ENCODE peak calls at places on chromosome 17, in eight cellular contexts. One of them, this sample, is unnamed.

GRCh38 chr17:79747508-79748295 is 17.0 kb downstream of the ENPP7 start:
- DNase-seq in heart right ventricle: no peak
- DNase-seq in IMR-90: no peak
- DNase-seq in mucosa of descending colon: peak
- DNase-seq in epithelial cell of esophagus: no peak
- DNase-seq in neural progenitor cell: peak
- DNase-seq in pancreas: no peak
- DNase-seq in uterus: no peak
- DNase-seq in this sample: no peak

GRCh38 chr17:79388556-79389295 is 222.1 kb downstream of the RBFOX3 start:
- DNase-seq in heart right ventricle: peak
- DNase-seq in IMR-90: peak
- DNase-seq in mucosa of descending colon: no peak
- DNase-seq in epithelial cell of esophagus: peak
- DNase-seq in neural progenitor cell: peak
- DNase-seq in pancreas: peak
- DNase-seq in uterus: no peak
- DNase-seq in this sample: peak

GRCh38 chr17:64269687-64270649 is 6.9 kb upstream of the TEX2 start:
- DNase-seq in heart right ventricle: no peak
- DNase-seq in IMR-90: no peak
- DNase-seq in mucosa of descending colon: no peak
- DNase-seq in epithelial cell of esophagus: no peak
- DNase-seq in neural progenitor cell: peak
- DNase-seq in pancreas: no peak
- DNase-seq in uterus: no peak
- DNase-seq in this sample: no peak

GRCh38 chr17:76726766-76727718 is at the start of gene METTL23:
- DNase-seq in heart right ventricle: peak
- DNase-seq in IMR-90: peak
- DNase-seq in mucosa of descending colon: peak
- DNase-seq in epithelial cell of esophagus: peak
- DNase-seq in neural progenitor cell: peak
- DNase-seq in pancreas: peak
- DNase-seq in uterus: peak
- DNase-seq in this sample: peak

GRCh38 chr17:5508855-5509254 is 22.5 kb downstream of the MIS12 start:
- DNase-seq in heart right ventricle: no peak
- DNase-seq in IMR-90: peak
- DNase-seq in mucosa of descending colon: no peak
- DNase-seq in epithelial cell of esophagus: peak
- DNase-seq in neural progenitor cell: peak
- DNase-seq in pancreas: no peak
- DNase-seq in uterus: no peak
- DNase-seq in this sample: peak

GRCh38 chr17:28612531-28612930 is 1.5 kb downstream of the RSKR start:
- DNase-seq in heart right ventricle: no peak
- DNase-seq in IMR-90: no peak
- DNase-seq in mucosa of descending colon: no peak
- DNase-seq in epithelial cell of esophagus: no peak
- DNase-seq in neural progenitor cell: no peak
- DNase-seq in pancreas: no peak
- DNase-seq in uterus: no peak
- DNase-seq in this sample: no peak

GRCh38 chr17:66625321-66625767 is 209.6 kb upstream of the CACNG5 start:
- DNase-seq in heart right ventricle: no peak
- DNase-seq in IMR-90: peak
- DNase-seq in mucosa of descending colon: no peak
- DNase-seq in epithelial cell of esophagus: peak
- DNase-seq in neural progenitor cell: peak
- DNase-seq in pancreas: no peak
- DNase-seq in uterus: no peak
- DNase-seq in this sample: peak

GRCh38 chr17:2084766-2085647 is 30.1 kb downstream of the HIC1 start:
- DNase-seq in heart right ventricle: peak
- DNase-seq in IMR-90: peak
- DNase-seq in mucosa of descending colon: peak
- DNase-seq in epithelial cell of esophagus: peak
- DNase-seq in neural progenitor cell: no peak
- DNase-seq in pancreas: no peak
- DNase-seq in uterus: peak
- DNase-seq in this sample: peak

GRCh38 chr17:8681175-8681949 is 50.8 kb upstream of the MYH10 start:
- DNase-seq in heart right ventricle: peak
- DNase-seq in IMR-90: peak
- DNase-seq in mucosa of descending colon: no peak
- DNase-seq in epithelial cell of esophagus: no peak
- DNase-seq in neural progenitor cell: no peak
- DNase-seq in pancreas: no peak
- DNase-seq in uterus: peak
- DNase-seq in this sample: peak

GRCh38 chr17:47978324-47978723 is 7.4 kb downstream of the CDK5RAP3 start:
- DNase-seq in heart right ventricle: peak
- DNase-seq in IMR-90: peak
- DNase-seq in mucosa of descending colon: no peak
- DNase-seq in epithelial cell of esophagus: peak
- DNase-seq in neural progenitor cell: peak
- DNase-seq in pancreas: no peak
- DNase-seq in uterus: peak
- DNase-seq in this sample: peak

GRCh38 chr17:78507526-78507925 is 69.7 kb downstream of the DNAH17 start:
- DNase-seq in heart right ventricle: no peak
- DNase-seq in IMR-90: no peak
- DNase-seq in mucosa of descending colon: no peak
- DNase-seq in epithelial cell of esophagus: no peak
- DNase-seq in neural progenitor cell: no peak
- DNase-seq in pancreas: no peak
- DNase-seq in uterus: no peak
- DNase-seq in this sample: no peak

GRCh38 chr17:35841505-35841904 is 27.2 kb downstream of the HEATR9 start:
- DNase-seq in heart right ventricle: no peak
- DNase-seq in IMR-90: peak
- DNase-seq in mucosa of descending colon: no peak
- DNase-seq in epithelial cell of esophagus: peak
- DNase-seq in neural progenitor cell: no peak
- DNase-seq in pancreas: no peak
- DNase-seq in uterus: no peak
- DNase-seq in this sample: no peak

GRCh38 chr17:17751489-17751995 is 70.3 kb downstream of the RAI1 start:
- DNase-seq in heart right ventricle: no peak
- DNase-seq in IMR-90: no peak
- DNase-seq in mucosa of descending colon: no peak
- DNase-seq in epithelial cell of esophagus: no peak
- DNase-seq in neural progenitor cell: no peak
- DNase-seq in pancreas: no peak
- DNase-seq in uterus: no peak
- DNase-seq in this sample: no peak

GRCh38 chr17:17413215-17413792 is 63.5 kb upstream of the MED9 start:
- DNase-seq in heart right ventricle: no peak
- DNase-seq in IMR-90: no peak
- DNase-seq in mucosa of descending colon: no peak
- DNase-seq in epithelial cell of esophagus: peak
- DNase-seq in neural progenitor cell: no peak
- DNase-seq in pancreas: no peak
- DNase-seq in uterus: no peak
- DNase-seq in this sample: no peak

GRCh38 chr17:73624496-73624988 is 19.7 kb downstream of the SDK2 start:
- DNase-seq in heart right ventricle: no peak
- DNase-seq in IMR-90: no peak
- DNase-seq in mucosa of descending colon: peak
- DNase-seq in epithelial cell of esophagus: peak
- DNase-seq in neural progenitor cell: no peak
- DNase-seq in pancreas: no peak
- DNase-seq in uterus: no peak
- DNase-seq in this sample: no peak

GRCh38 chr17:18360518-18360917 is 2.8 kb downstream of the SHMT1 start:
- DNase-seq in heart right ventricle: no peak
- DNase-seq in IMR-90: no peak
- DNase-seq in mucosa of descending colon: no peak
- DNase-seq in epithelial cell of esophagus: no peak
- DNase-seq in neural progenitor cell: no peak
- DNase-seq in pancreas: no peak
- DNase-seq in uterus: no peak
- DNase-seq in this sample: no peak

GRCh38 chr17:33334703-33335102 is 41.6 kb upstream of the ASIC2 start:
- DNase-seq in heart right ventricle: no peak
- DNase-seq in IMR-90: no peak
- DNase-seq in mucosa of descending colon: no peak
- DNase-seq in epithelial cell of esophagus: peak
- DNase-seq in neural progenitor cell: no peak
- DNase-seq in pancreas: no peak
- DNase-seq in uterus: no peak
- DNase-seq in this sample: no peak

DNA sequence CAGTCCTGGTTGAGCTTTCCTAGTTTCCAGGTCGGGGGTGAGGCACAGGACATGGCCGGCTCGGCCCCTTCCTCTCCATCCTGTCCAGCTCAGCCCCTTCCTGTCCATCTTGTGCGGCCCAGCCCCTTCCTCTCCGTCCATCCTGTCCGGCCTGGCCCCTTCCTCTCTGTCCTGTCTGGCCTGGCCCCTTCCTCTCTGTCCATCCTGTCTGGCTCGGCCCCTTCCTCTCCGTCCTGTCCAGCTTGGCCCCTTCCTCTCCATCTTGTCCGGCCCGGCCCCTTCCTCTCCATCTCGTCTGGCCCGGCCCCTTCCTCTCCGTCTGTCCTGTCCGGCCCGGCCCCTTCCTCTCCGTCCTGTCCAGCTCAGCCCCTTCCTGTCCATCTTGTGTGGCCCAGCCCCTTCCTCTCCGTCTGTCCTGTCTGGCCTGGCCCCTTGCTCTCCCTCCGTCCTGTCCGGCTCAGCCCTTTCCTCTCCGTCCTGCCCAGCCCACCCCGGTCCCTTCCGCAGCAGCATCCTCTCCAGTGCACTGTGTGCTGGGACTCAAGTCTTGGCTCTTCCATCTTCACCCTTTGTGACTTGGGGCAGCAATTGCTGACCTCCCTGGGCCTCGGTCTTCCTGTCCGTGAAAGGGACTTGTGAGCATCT is 5.5 kb upstream of the ZNF750 start:
- DNase-seq in heart right ventricle: peak
- DNase-seq in IMR-90: no peak
- DNase-seq in mucosa of descending colon: no peak
- DNase-seq in epithelial cell of esophagus: no peak
- DNase-seq in neural progenitor cell: no peak
- DNase-seq in pancreas: no peak
- DNase-seq in uterus: peak
- DNase-seq in this sample: no peak
- H3K4me3 ChIP-seq in heart right ventricle: peak
- H3K4me3 ChIP-seq in IMR-90: no peak
- H3K4me3 ChIP-seq in mucosa of descending colon: no peak
- H3K4me3 ChIP-seq in epithelial cell of esophagus: no peak
- H3K4me3 ChIP-seq in neural progenitor cell: no peak
- H3K4me3 ChIP-seq in pancreas: no peak
- H3K4me3 ChIP-seq in uterus: no peak
- H3K4me3 ChIP-seq in this sample: no peak

DNA sequence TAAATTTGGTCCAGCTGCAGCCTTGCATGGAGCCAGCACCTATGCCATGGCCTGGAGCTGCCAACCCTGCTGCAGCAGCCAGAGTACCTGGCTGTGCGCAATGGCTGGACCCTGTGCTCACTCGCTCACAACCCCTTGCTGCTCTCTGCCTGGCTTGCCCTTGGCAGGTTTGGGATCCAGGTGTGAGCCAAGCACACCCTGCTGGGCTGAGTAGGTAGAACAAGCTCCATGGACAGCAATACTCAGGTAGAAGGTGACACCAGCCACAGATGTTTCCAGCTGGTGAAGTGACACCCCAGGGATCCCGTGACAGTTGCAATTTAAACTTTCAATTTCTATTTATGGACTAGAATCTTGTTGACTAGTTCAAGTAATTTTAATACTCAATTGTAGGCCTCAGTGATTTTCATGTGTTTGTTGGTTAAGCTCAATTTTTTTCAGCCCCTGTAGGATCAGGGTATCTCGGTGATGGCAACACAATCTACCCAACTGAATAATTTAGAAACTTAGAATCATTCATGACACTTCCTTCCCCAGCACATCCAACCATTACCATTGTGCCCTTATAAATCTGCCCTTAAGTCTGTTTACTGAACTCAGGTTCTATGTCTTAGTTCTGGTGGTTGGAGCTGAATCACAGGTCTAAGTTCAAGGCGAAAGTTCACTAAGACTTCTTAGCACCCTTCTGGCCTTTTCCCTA is 480.0 kb downstream of the PMP22 start:
- DNase-seq in heart right ventricle: no peak
- DNase-seq in IMR-90: no peak
- DNase-seq in mucosa of descending colon: no peak
- DNase-seq in epithelial cell of esophagus: peak
- DNase-seq in neural progenitor cell: no peak
- DNase-seq in pancreas: no peak
- DNase-seq in uterus: no peak
- DNase-seq in this sample: no peak
- TF ChIP-seq CTCF in heart right ventricle: no peak
- TF ChIP-seq CTCF in IMR-90: no peak
- TF ChIP-seq CTCF in mucosa of descending colon: no peak
- TF ChIP-seq CTCF in epithelial cell of esophagus: peak
- TF ChIP-seq CTCF in neural progenitor cell: no peak
- TF ChIP-seq CTCF in pancreas: no peak
- TF ChIP-seq CTCF in uterus: no peak
- TF ChIP-seq CTCF in this sample: no peak

DNA sequence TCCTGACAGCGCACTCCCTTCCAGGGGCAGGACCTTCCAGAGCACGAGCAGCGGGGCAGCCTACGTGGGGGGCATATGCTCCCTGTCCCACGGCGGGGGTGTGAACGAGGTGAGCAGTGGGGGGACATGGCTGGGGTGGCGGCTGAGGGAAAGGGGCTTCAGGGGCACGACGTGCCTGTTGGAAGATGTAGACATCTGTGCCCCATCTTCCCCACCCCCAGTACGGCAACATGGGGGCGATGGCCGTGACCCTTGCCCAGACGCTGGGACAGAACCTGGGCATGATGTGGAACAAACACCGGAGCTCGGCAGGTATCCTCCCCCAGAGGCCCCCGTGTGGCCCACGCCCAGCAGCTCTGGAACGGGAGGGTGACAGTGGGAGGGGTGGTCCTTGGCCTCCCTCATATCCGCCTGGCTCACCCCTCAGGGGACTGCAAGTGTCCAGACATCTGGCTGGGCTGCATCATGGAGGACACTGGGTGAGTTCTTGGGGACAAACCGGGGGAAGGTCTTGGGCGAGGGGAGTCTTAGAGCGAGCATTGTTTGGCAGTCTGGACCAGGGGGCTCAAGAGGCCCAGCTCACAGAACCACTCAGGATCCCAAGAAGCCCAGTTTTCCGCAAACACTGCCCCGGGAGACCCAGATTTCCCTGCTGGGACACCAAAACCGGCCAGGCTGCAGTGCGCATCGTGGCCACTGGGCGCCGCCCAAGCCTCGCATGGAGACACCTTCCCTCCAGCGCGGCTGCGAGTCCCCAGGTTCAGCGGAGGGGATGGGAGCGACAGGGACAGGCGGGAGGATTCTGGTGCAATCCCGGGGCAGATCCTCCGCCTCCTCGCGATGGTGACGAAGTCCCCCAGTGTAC is 15.7 kb downstream of the ADAM11 start:
- DNase-seq in heart right ventricle: peak
- DNase-seq in IMR-90: peak
- DNase-seq in mucosa of descending colon: peak
- DNase-seq in epithelial cell of esophagus: peak
- DNase-seq in neural progenitor cell: peak
- DNase-seq in pancreas: peak
- DNase-seq in uterus: peak
- DNase-seq in this sample: peak
- H3K4me3 ChIP-seq in heart right ventricle: peak
- H3K4me3 ChIP-seq in IMR-90: peak
- H3K4me3 ChIP-seq in mucosa of descending colon: no peak
- H3K4me3 ChIP-seq in epithelial cell of esophagus: peak
- H3K4me3 ChIP-seq in neural progenitor cell: peak
- H3K4me3 ChIP-seq in pancreas: peak
- H3K4me3 ChIP-seq in uterus: peak
- H3K4me3 ChIP-seq in this sample: peak

GRCh38 chr17:19717411-19717908 is 1.1 kb upstream of the SLC47A2 start:
- DNase-seq in heart right ventricle: no peak
- DNase-seq in IMR-90: no peak
- DNase-seq in mucosa of descending colon: no peak
- DNase-seq in epithelial cell of esophagus: no peak
- DNase-seq in neural progenitor cell: no peak
- DNase-seq in pancreas: no peak
- DNase-seq in uterus: no peak
- DNase-seq in this sample: no peak
- TF ChIP-seq CTCF in heart right ventricle: no peak
- TF ChIP-seq CTCF in IMR-90: no peak
- TF ChIP-seq CTCF in mucosa of descending colon: no peak
- TF ChIP-seq CTCF in epithelial cell of esophagus: no peak
- TF ChIP-seq CTCF in neural progenitor cell: no peak
- TF ChIP-seq CTCF in pancreas: no peak
- TF ChIP-seq CTCF in uterus: no peak
- TF ChIP-seq CTCF in this sample: no peak